ENCODE peak calls at places on chromosomes 5 and 9, in six cellular contexts. K is AG09309; F is progenitor cell of endocrine pancreas; L is stimulated activated CD4-positive, alpha-beta T cell treated with anti-CD3 and anti-CD28 coated beads, Interleukin-12 subunit alpha, Interleukin-12 subunit beta, amount 100 ng/mL, for 24 hours; C is skeletal muscle cell; R is T-cell. D is an unnamed sample.
A peak's percentile ranks its signal among the peaks of the same experiment; 100 is the strongest.

GRCh38 chr9:127540664-127541041 is 71.4 kb upstream of the STXBP1 start:
- DNase-seq in K (no peak), F (no peak), L (no peak), C (no peak), R (no peak), D (no peak)

GRCh38 chr9:78273761-78274160 is 23.2 kb upstream of the PSAT1 start:
- DNase-seq in K (no peak), F (no peak), L (no peak), C (no peak), R (no peak), D (no peak)

GRCh38 chr5:53507013-53507412 is 26.6 kb downstream of the FST start:
- DNase-seq in K (no peak), F (no peak), L (no peak), C (no peak), R (no peak), D (no peak)

GRCh38 chr9:74784506-74784905 is 103.2 kb downstream of the TRPM6 start:
- DNase-seq in K (no peak), F (no peak), L (no peak), C (no peak), R (no peak), D (no peak)

GRCh38 chr5:32777222-32777621 is 66.1 kb downstream of the NPR3 start:
- DNase-seq in K (no peak), F (no peak), L (no peak), C (no peak), R (no peak), D (no peak)

GRCh38 chr5:17216176-17216973 is 1.1 kb upstream of the BASP1 start:
- DNase-seq in K (no peak), F (peak; percentile 70), L (peak; percentile 43), C (no peak), R (no peak), D (peak; percentile 9)

GRCh38 chr9:78680196-78680595 is 383.3 kb downstream of the PSAT1 start:
- DNase-seq in K (no peak), F (no peak), L (no peak), C (no peak), R (no peak), D (no peak)

GRCh38 chr9:136799079-136799853 is 3.1 kb downstream of the CCDC183 start:
- DNase-seq in K (no peak), F (no peak), L (no peak), C (no peak), R (no peak), D (no peak)

GRCh38 chr5:28862137-28862859 is 1823.9 kb upstream of the CDH9 start:
- DNase-seq in K (no peak), F (no peak), L (no peak), C (no peak), R (no peak), D (no peak)

GRCh38 chr5:102536323-102536928 is 37.6 kb upstream of the SLCO6A1 start:
- DNase-seq in K (no peak), F (no peak), L (no peak), C (no peak), R (no peak), D (no peak)

GRCh38 chr5:172716796-172717313 is 54.1 kb downstream of the DUSP1 start:
- DNase-seq in K (no peak), F (peak; percentile 81), L (peak; percentile 78), C (no peak), R (peak; percentile 75), D (peak; percentile 61)

GRCh38 chr9:89359636-89360315 is 41.5 kb downstream of the SECISBP2 start:
- DNase-seq in K (no peak), F (no peak), L (no peak), C (no peak), R (no peak), D (no peak)